ENCODE peak calls at places on chromosomes 3 and 15, in seven cellular contexts. K is activated CD4-positive, alpha-beta T cell treated with anti-CD3 and anti-CD28 coated beads, Interleukin-2, amount 10 ng/mL, durations not matched to agents 7 days and 5 days; R is AG08395; L is naive thymus-derived CD4-positive, alpha-beta T cell; D is activated T-cell treated with anti-CD3 and anti-CD28 coated beads, Interleukin-2, amount 50 U/mL, for 72 hours; C is uterus; J is cardiac fibroblast. Q is an unnamed sample.

GRCh38 chr3:58419782-58420512 is 13.7 kb downstream of the PDHB start:
- DNase-seq in K (no peak), R (peak; percentile 50), L (no peak), D (no peak), C (peak; percentile 30), J (peak; percentile 51), Q (no peak)

GRCh38 chr15:32849769-32850668 is 132.2 kb downstream of the GREM1 start:
- DNase-seq in K (no peak), R (peak; percentile 71), L (no peak), D (no peak), C (no peak), J (peak; percentile 98), Q (no peak)

GRCh38 chr3:97990624-97991277 is 18.5 kb upstream of the RIOX2 start:
- DNase-seq in K (peak; percentile 27), R (no peak), L (no peak), D (peak; percentile 18), C (no peak), J (no peak), Q (no peak)

GRCh38 chr15:66004618-66005262 is 135.4 kb downstream of the RAB11A start:
- DNase-seq in K (peak; percentile 48), R (peak; percentile 69), L (no peak), D (no peak), C (no peak), J (peak; percentile 46), Q (no peak)

GRCh38 chr15:31306426-31307269 is 20.0 kb upstream of the KLF13 start:
- DNase-seq in K (no peak), R (no peak), L (no peak), D (no peak), C (no peak), J (peak; percentile 25), Q (no peak)

GRCh38 chr3:115713247-115713646 is 89.9 kb downstream of the GAP43 start:
- DNase-seq in K (no peak), R (peak; percentile 39), L (no peak), D (no peak), C (no peak), J (no peak), Q (no peak)

GRCh38 chr15:98823012-98823458 is 174.7 kb downstream of the IGF1R start:
- DNase-seq in K (no peak), R (peak; percentile 78), L (no peak), D (no peak), C (peak; percentile 48), J (peak; percentile 81), Q (no peak)

GRCh38 chr15:39156166-39156565 is 424.7 kb upstream of the THBS1 start:
- DNase-seq in K (no peak), R (peak; percentile 41), L (no peak), D (no peak), C (peak; percentile 23), J (peak; percentile 81), Q (no peak)

GRCh38 chr3:113441051-113441770 is at the start of gene CFAP44:
- DNase-seq in K (peak; percentile 51), R (peak; percentile 77), L (peak; percentile 23), D (peak; percentile 52), C (peak; percentile 64), J (peak; percentile 75), Q (peak; percentile 72)

GRCh38 chr3:72127843-72128242 is 342.9 kb upstream of the PROK2 start:
- DNase-seq in K (no peak), R (peak; percentile 68), L (no peak), D (no peak), C (no peak), J (peak; percentile 79), Q (no peak)

GRCh38 chr15:99113547-99114271 is 8.8 kb downstream of the SYNM start:
- DNase-seq in K (no peak), R (no peak), L (no peak), D (no peak), C (no peak), J (no peak), Q (no peak)

GRCh38 chr3:61358364-61358763 is 107.1 kb upstream of the FHIT start:
- DNase-seq in K (no peak), R (no peak), L (no peak), D (no peak), C (peak; percentile 75), J (no peak), Q (no peak)

GRCh38 chr3:48038971-48039481 is 22.8 kb upstream of the MAP4 start:
- DNase-seq in K (no peak), R (no peak), L (no peak), D (no peak), C (no peak), J (peak; percentile 53), Q (no peak)

GRCh38 chr3:189685854-189686253 is 54.7 kb downstream of the TP63 start:
- DNase-seq in K (no peak), R (peak; percentile 57), L (no peak), D (no peak), C (no peak), J (peak; percentile 87), Q (no peak)

GRCh38 chr15:29664406-29664805 is 157.9 kb downstream of the TJP1 start:
- DNase-seq in K (no peak), R (no peak), L (no peak), D (no peak), C (no peak), J (no peak), Q (no peak)

GRCh38 chr15:78838480-78838879 is 27.2 kb upstream of the ADAMTS7 start:
- DNase-seq in K (no peak), R (peak; percentile 37), L (no peak), D (no peak), C (no peak), J (peak; percentile 8), Q (no peak)

Q was measured in activated CD8-positive, alpha-beta memory T cell treated with anti-CD3 and anti-CD28 coated beads, Interleukin-2, amount 10 ng/mL, durations not matched to agents 7 days and 5 days.